ENCODE peak calls at places on chromosomes 3 and 15, in six cellular contexts. V is dorsolateral prefrontal cortex; L is naive thymus-derived CD4-positive, alpha-beta T cell; F is thoracic aorta; H is IMR-90; D is GM23248. J is an unnamed sample.
A peak's percentile ranks its signal among the peaks of the same experiment; 100 is the strongest.

GRCh38 chr15:70569139-70569717 is 194.1 kb downstream of the UACA start:
- DNase-seq in V (no peak), L (no peak), F (no peak), H (peak; percentile 71), D (peak; percentile 61), J (no peak)

GRCh38 chr15:33200903-33201302 is 6.4 kb upstream of the FMN1 start:
- DNase-seq in V (no peak), L (no peak), F (no peak), H (no peak), D (no peak), J (no peak)

GRCh38 chr15:81297147-81297572 is 26.8 kb downstream of the STARD5 start:
- DNase-seq in V (no peak), L (no peak), F (no peak), H (peak; percentile 24), D (peak; percentile 76), J (no peak)

GRCh38 chr3:189334064-189334920 is 162.5 kb downstream of the TPRG1 start:
- DNase-seq in V (no peak), L (no peak), F (no peak), H (no peak), D (peak; percentile 74), J (no peak)

GRCh38 chr3:186380622-186381380 is 18.8 kb upstream of the DGKG start:
- DNase-seq in V (no peak), L (no peak), F (no peak), H (peak; percentile 25), D (peak; percentile 41), J (no peak)

GRCh38 chr15:98823012-98823458 is 174.7 kb downstream of the IGF1R start:
- DNase-seq in V (no peak), L (no peak), F (no peak), H (peak; percentile 96), D (peak; percentile 86), J (peak; percentile 48)

GRCh38 chr3:14446988-14447570 is 44.7 kb downstream of the SLC6A6 start:
- DNase-seq in V (no peak), L (no peak), F (no peak), H (no peak), D (no peak), J (no peak)

GRCh38 chr3:97940034-97940433 is 32.2 kb downstream of the RIOX2 start:
- DNase-seq in V (no peak), L (no peak), F (no peak), H (no peak), D (no peak), J (no peak)

GRCh38 chr3:130748981-130749380 is 2.4 kb upstream of the PIK3R4 start:
- DNase-seq in V (no peak), L (no peak), F (no peak), H (peak; percentile 22), D (peak; percentile 78), J (no peak)

GRCh38 chr15:67253517-67254237 is 784 bp downstream of the AAGAB start:
- DNase-seq in V (no peak), L (no peak), F (no peak), H (peak; percentile 31), D (peak; percentile 58), J (no peak)

GRCh38 chr3:35685153-35685552 is 45.8 kb downstream of the ARPP21 start:
- DNase-seq in V (no peak), L (no peak), F (no peak), H (no peak), D (no peak), J (no peak)

GRCh38 chr3:191523099-191523498 is 62.1 kb downstream of the PYDC2 start:
- DNase-seq in V (no peak), L (no peak), F (no peak), H (no peak), D (no peak), J (no peak)

GRCh38 chr3:145639207-145639606 is 521.8 kb downstream of the PLOD2 start:
- DNase-seq in V (no peak), L (no peak), F (no peak), H (no peak), D (no peak), J (no peak)

GRCh38 chr3:193902557-193903256 is 233.2 kb upstream of the HES1 start:
- DNase-seq in V (no peak), L (no peak), F (no peak), H (no peak), D (no peak), J (no peak)

GRCh38 chr15:68797157-68797556 is 23.5 kb downstream of the ANP32A start:
- DNase-seq in V (no peak), L (no peak), F (no peak), H (peak; percentile 45), D (peak; percentile 43), J (no peak)

GRCh38 chr3:20462226-20462625 is 276.2 kb upstream of the SGO1 start:
- DNase-seq in V (no peak), L (no peak), F (no peak), H (no peak), D (peak; percentile 8), J (no peak)

GRCh38 chr15:91068966-91069365 is 31.1 kb upstream of the SV2B start:
- DNase-seq in V (no peak), L (no peak), F (no peak), H (no peak), D (no peak), J (no peak)

GRCh38 chr3:39467394-39468107 is at the start of gene MOBP:
- DNase-seq in V (no peak), L (no peak), F (no peak), H (no peak), D (no peak), J (no peak)

GRCh38 chr15:90644946-90645725 is 72.0 kb upstream of the BLM start:
- DNase-seq in V (no peak), L (peak; percentile 18), F (no peak), H (no peak), D (no peak), J (no peak)

GRCh38 chr3:128385080-128385832 is 81.4 kb downstream of the DNAJB8 start:
- DNase-seq in V (no peak), L (no peak), F (peak; percentile 43), H (peak; percentile 73), D (peak; percentile 89), J (no peak)

DNA sequence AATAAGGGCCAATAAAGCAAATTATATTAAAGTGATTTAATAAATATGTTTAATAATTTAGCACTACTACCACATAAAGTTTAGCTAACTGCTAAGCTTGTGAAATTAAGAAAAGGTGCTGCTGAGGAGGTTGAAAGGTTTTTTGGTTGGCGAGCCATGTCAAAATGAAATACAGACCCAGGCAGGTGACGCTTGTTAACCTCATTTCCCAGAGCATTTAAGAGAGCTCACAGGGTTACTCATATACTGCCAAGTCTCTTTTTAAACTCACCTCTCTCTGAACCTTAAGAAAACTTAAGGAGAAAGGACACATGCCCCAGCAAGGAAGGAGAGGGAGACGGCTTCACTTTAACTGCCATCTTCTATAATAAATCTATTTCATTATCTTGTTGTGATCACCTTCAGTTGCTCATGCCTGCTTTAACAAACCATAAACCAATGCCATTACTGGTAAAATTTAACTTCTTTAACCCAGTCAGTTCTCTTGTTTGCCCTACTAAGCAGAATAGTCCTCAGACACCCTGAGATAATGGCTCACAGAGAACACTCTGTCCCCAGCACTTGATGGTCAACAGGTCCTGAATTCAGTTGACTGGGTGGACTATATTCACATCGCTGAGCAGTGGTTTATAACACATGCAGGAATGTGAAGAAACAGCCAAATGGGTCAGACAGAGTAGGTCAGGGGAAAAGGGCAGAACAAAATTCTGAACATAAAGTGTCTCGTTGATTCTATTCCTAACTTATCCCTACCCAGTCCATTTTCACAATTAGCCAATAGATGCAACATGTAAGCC is 540.1 kb downstream of the UNC13C start:
- DNase-seq in V (no peak), L (no peak), F (no peak), H (no peak), D (no peak), J (no peak)
- H3K4me3 ChIP-seq in V (no peak overlapping the region), L (no peak overlapping the region), F (no peak overlapping the region), H (no peak overlapping the region), D (no peak overlapping the region), J (no peak overlapping the region)

DNA sequence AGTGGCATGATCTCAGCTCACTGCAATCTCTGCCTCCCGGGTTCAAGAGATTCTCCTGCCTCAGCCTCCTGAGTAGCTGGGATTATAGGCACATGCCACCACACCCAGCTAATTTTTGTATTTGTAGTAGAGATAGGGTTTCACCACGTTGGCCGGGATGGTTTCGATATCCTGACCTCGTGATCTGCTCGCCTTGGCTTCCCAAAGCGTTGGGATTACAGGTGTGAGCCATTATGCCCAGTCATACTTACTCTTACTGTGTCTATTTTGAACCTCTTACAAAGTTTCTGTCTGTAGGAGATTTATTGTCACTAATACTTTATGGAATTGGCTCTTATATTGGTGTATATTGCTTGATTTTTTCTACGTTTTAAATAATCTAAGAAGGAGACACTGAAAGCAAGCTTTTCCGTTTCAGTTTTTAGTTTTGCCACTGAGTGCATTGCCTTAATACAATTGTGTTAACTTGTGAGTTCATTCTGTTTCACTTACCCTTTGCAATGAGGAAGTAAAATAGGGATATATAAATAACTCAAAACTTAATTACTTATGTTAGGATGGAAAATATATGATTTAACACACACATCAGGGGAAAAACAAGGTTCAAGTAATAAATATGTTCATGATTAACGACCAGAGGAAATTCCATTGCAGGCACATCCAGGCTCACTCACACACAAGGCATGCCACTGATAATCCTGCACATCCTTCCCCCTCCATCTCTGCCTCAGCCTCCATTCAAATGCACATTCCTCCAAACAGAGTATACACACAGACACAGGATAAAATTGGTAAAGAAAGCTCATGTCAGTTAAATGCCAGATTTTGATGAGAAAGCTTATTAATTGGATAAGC is 279.3 kb upstream of the RASGRP1 start:
- DNase-seq in V (no peak), L (no peak), F (no peak), H (peak; percentile 81), D (peak; percentile 82), J (no peak)
- H3K4me3 ChIP-seq in V (no peak overlapping the region), L (no peak overlapping the region), F (no peak overlapping the region), H (no peak overlapping the region), D (peak overlapping the region; percentile 18), J (no peak overlapping the region)

GRCh38 chr3:69740103-69741021 is 1.1 kb downstream of the MITF start:
- DNase-seq in V (no peak), L (no peak), F (no peak), H (no peak), D (peak; percentile 24), J (no peak)

GRCh38 chr3:69739204-69740102 is at the start of gene MITF:
- DNase-seq in V (peak; percentile 96), L (peak; percentile 55), F (peak; percentile 63), H (peak; percentile 88), D (peak; percentile 97), J (no peak)

GRCh38 chr3:69738859-69739203 is 433 bp upstream of the MITF start:
- DNase-seq in V (no peak), L (no peak), F (no peak), H (no peak), D (no peak), J (no peak)

GRCh38 chr3:69737396-69737795 is 1.9 kb upstream of the MITF start:
- DNase-seq in V (no peak), L (no peak), F (no peak), H (no peak), D (no peak), J (no peak)

GRCh38 chr3:69738291-69738690 is 973 bp upstream of the MITF start:
- DNase-seq in V (no peak), L (no peak), F (no peak), H (peak; percentile 26), D (peak; percentile 35), J (no peak)
- H3K4me3 ChIP-seq in V (peak overlapping the region; percentile 98), L (no peak overlapping the region), F (peak overlapping the region; percentile 87), H (peak overlapping the region; percentile 55), D (peak overlapping the region; percentile 94), J (no peak overlapping the region)

DNA sequence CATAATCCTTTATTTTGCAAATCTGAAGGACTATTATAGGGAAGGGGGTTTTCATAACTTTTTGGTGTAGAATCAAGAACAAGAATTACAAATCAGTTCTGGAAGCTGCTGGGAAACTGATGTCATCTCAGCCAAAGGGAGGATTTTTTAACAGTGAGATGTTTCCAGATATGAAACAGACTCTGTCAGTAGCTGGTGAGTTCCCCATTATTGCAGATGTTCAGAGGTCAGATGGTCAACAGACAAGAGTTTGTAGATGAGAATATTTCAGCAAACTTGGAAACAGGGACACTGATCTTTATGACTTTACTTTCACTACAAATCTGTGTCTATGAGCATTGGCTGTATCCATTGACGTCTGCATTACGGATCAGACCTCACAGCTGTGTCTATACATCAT is 71.9 kb upstream of the LPP start:
- DNase-seq in V (no peak), L (no peak), F (no peak), H (peak; percentile 74), D (peak; percentile 53), J (no peak)
- H3K4me3 ChIP-seq in V (no peak overlapping the region), L (no peak overlapping the region), F (no peak overlapping the region), H (no peak overlapping the region), D (no peak overlapping the region), J (no peak overlapping the region)

J was measured in Jurkat, Clone E6-1.